ENCODE peak calls at places on chromosomes 3 and 15, in nine cellular contexts. One of them, this sample, is unnamed.

GRCh38 chr3:16898595-16899395 is 14.0 kb downstream of the PLCL2 start:
- DNase-seq in MV-4-11: no peak
- DNase-seq in RCC 7860: no peak
- DNase-seq in GM06990: no peak
- DNase-seq in putamen: no peak
- DNase-seq in germinal center: no peak
- DNase-seq in lower leg skin: no peak
- DNase-seq in NCI-H1092 treated with DMSO at 0.1 percent for 48 hours: no peak
- DNase-seq in GM12891: no peak
- DNase-seq in this sample: no peak

GRCh38 chr3:163382183-163382582 is 1696.1 kb downstream of the SI start:
- DNase-seq in MV-4-11: no peak
- DNase-seq in RCC 7860: no peak
- DNase-seq in GM06990: no peak
- DNase-seq in putamen: no peak
- DNase-seq in germinal center: no peak
- DNase-seq in lower leg skin: no peak
- DNase-seq in NCI-H1092 treated with DMSO at 0.1 percent for 48 hours: no peak
- DNase-seq in GM12891: no peak
- DNase-seq in this sample: no peak

GRCh38 chr3:139935866-139936817 is 1.2 kb downstream of the CLSTN2 start:
- DNase-seq in MV-4-11: no peak
- DNase-seq in RCC 7860: no peak
- DNase-seq in GM06990: peak; percentile 3
- DNase-seq in putamen: no peak
- DNase-seq in germinal center: no peak
- DNase-seq in lower leg skin: no peak
- DNase-seq in NCI-H1092 treated with DMSO at 0.1 percent for 48 hours: peak; percentile 38
- DNase-seq in GM12891: peak; percentile 21
- DNase-seq in this sample: no peak

GRCh38 chr3:151276038-151277027 is 2.0 kb downstream of the P2RY14 start:
- DNase-seq in MV-4-11: no peak
- DNase-seq in RCC 7860: no peak
- DNase-seq in GM06990: no peak
- DNase-seq in putamen: no peak
- DNase-seq in germinal center: peak; percentile 13
- DNase-seq in lower leg skin: no peak
- DNase-seq in NCI-H1092 treated with DMSO at 0.1 percent for 48 hours: peak; percentile 10
- DNase-seq in GM12891: no peak
- DNase-seq in this sample: no peak

GRCh38 chr3:180295811-180296210 is 259.1 kb upstream of the PEX5L start:
- DNase-seq in MV-4-11: no peak
- DNase-seq in RCC 7860: no peak
- DNase-seq in GM06990: no peak
- DNase-seq in putamen: no peak
- DNase-seq in germinal center: no peak
- DNase-seq in lower leg skin: no peak
- DNase-seq in NCI-H1092 treated with DMSO at 0.1 percent for 48 hours: no peak
- DNase-seq in GM12891: no peak
- DNase-seq in this sample: no peak

GRCh38 chr3:97510795-97511194 is 253.8 kb upstream of the ARL6 start:
- DNase-seq in MV-4-11: no peak
- DNase-seq in RCC 7860: no peak
- DNase-seq in GM06990: no peak
- DNase-seq in putamen: no peak
- DNase-seq in germinal center: no peak
- DNase-seq in lower leg skin: no peak
- DNase-seq in NCI-H1092 treated with DMSO at 0.1 percent for 48 hours: no peak
- DNase-seq in GM12891: no peak
- DNase-seq in this sample: no peak

GRCh38 chr3:79517766-79518413 is 249.9 kb downstream of the ROBO1 start:
- DNase-seq in MV-4-11: no peak
- DNase-seq in RCC 7860: peak; percentile 7
- DNase-seq in GM06990: no peak
- DNase-seq in putamen: peak; percentile 7
- DNase-seq in germinal center: no peak
- DNase-seq in lower leg skin: no peak
- DNase-seq in NCI-H1092 treated with DMSO at 0.1 percent for 48 hours: peak; percentile 18
- DNase-seq in GM12891: no peak
- DNase-seq in this sample: peak; percentile 59

GRCh38 chr15:98526094-98526493 is 122.2 kb upstream of the IGF1R start:
- DNase-seq in MV-4-11: no peak
- DNase-seq in RCC 7860: no peak
- DNase-seq in GM06990: no peak
- DNase-seq in putamen: no peak
- DNase-seq in germinal center: no peak
- DNase-seq in lower leg skin: no peak
- DNase-seq in NCI-H1092 treated with DMSO at 0.1 percent for 48 hours: no peak
- DNase-seq in GM12891: no peak
- DNase-seq in this sample: no peak

GRCh38 chr3:67044955-67045354 is 46.8 kb downstream of the KBTBD8 start:
- DNase-seq in MV-4-11: no peak
- DNase-seq in RCC 7860: no peak
- DNase-seq in GM06990: no peak
- DNase-seq in putamen: no peak
- DNase-seq in germinal center: no peak
- DNase-seq in lower leg skin: no peak
- DNase-seq in NCI-H1092 treated with DMSO at 0.1 percent for 48 hours: no peak
- DNase-seq in GM12891: no peak
- DNase-seq in this sample: no peak

GRCh38 chr3:61343543-61343942 is 92.3 kb upstream of the FHIT start:
- DNase-seq in MV-4-11: peak; percentile 16
- DNase-seq in RCC 7860: no peak
- DNase-seq in GM06990: no peak
- DNase-seq in putamen: no peak
- DNase-seq in germinal center: no peak
- DNase-seq in lower leg skin: no peak
- DNase-seq in NCI-H1092 treated with DMSO at 0.1 percent for 48 hours: no peak
- DNase-seq in GM12891: no peak
- DNase-seq in this sample: no peak

GRCh38 chr15:32641517-32642059 is at the start of gene SCG5:
- DNase-seq in MV-4-11: no peak
- DNase-seq in RCC 7860: no peak
- DNase-seq in GM06990: no peak
- DNase-seq in putamen: peak; percentile 76
- DNase-seq in germinal center: no peak
- DNase-seq in lower leg skin: no peak
- DNase-seq in NCI-H1092 treated with DMSO at 0.1 percent for 48 hours: peak; percentile 93
- DNase-seq in GM12891: no peak
- DNase-seq in this sample: peak; percentile 73

GRCh38 chr15:99438691-99439523 is 126.9 kb upstream of the MEF2A start:
- DNase-seq in MV-4-11: no peak
- DNase-seq in RCC 7860: no peak
- DNase-seq in GM06990: no peak
- DNase-seq in putamen: no peak
- DNase-seq in germinal center: no peak
- DNase-seq in lower leg skin: peak; percentile 12
- DNase-seq in NCI-H1092 treated with DMSO at 0.1 percent for 48 hours: no peak
- DNase-seq in GM12891: no peak
- DNase-seq in this sample: no peak

GRCh38 chr3:177836671-177837070 is 639.4 kb upstream of the TBL1XR1 start:
- DNase-seq in MV-4-11: peak; percentile 90
- DNase-seq in RCC 7860: no peak
- DNase-seq in GM06990: no peak
- DNase-seq in putamen: no peak
- DNase-seq in germinal center: no peak
- DNase-seq in lower leg skin: no peak
- DNase-seq in NCI-H1092 treated with DMSO at 0.1 percent for 48 hours: no peak
- DNase-seq in GM12891: no peak
- DNase-seq in this sample: no peak

GRCh38 chr3:128597900-128598299 is 52.7 kb downstream of the RPN1 start:
- DNase-seq in MV-4-11: no peak
- DNase-seq in RCC 7860: no peak
- DNase-seq in GM06990: no peak
- DNase-seq in putamen: no peak
- DNase-seq in germinal center: no peak
- DNase-seq in lower leg skin: no peak
- DNase-seq in NCI-H1092 treated with DMSO at 0.1 percent for 48 hours: no peak
- DNase-seq in GM12891: no peak
- DNase-seq in this sample: no peak

GRCh38 chr15:79743032-79743431 is 153.8 kb downstream of the MTHFS start:
- DNase-seq in MV-4-11: no peak
- DNase-seq in RCC 7860: no peak
- DNase-seq in GM06990: no peak
- DNase-seq in putamen: no peak
- DNase-seq in germinal center: no peak
- DNase-seq in lower leg skin: no peak
- DNase-seq in NCI-H1092 treated with DMSO at 0.1 percent for 48 hours: no peak
- DNase-seq in GM12891: no peak
- DNase-seq in this sample: no peak

GRCh38 chr3:185696039-185696438 is 109.9 kb downstream of the SENP2 start:
- DNase-seq in MV-4-11: no peak
- DNase-seq in RCC 7860: no peak
- DNase-seq in GM06990: no peak
- DNase-seq in putamen: no peak
- DNase-seq in germinal center: no peak
- DNase-seq in lower leg skin: no peak
- DNase-seq in NCI-H1092 treated with DMSO at 0.1 percent for 48 hours: no peak
- DNase-seq in GM12891: no peak
- DNase-seq in this sample: no peak

GRCh38 chr15:75666823-75667501 is 19.2 kb downstream of the SNX33 start:
- DNase-seq in MV-4-11: peak; percentile 52
- DNase-seq in RCC 7860: peak; percentile 98
- DNase-seq in GM06990: no peak
- DNase-seq in putamen: no peak
- DNase-seq in germinal center: no peak
- DNase-seq in lower leg skin: peak; percentile 89
- DNase-seq in NCI-H1092 treated with DMSO at 0.1 percent for 48 hours: no peak
- DNase-seq in GM12891: no peak
- DNase-seq in this sample: no peak

GRCh38 chr15:68821898-68822380 is 1.2 kb upstream of the ANP32A start:
- DNase-seq in MV-4-11: peak; percentile 81
- DNase-seq in RCC 7860: no peak
- DNase-seq in GM06990: no peak
- DNase-seq in putamen: no peak
- DNase-seq in germinal center: no peak
- DNase-seq in lower leg skin: no peak
- DNase-seq in NCI-H1092 treated with DMSO at 0.1 percent for 48 hours: no peak
- DNase-seq in GM12891: no peak
- DNase-seq in this sample: no peak

GRCh38 chr3:78606756-78607155 is 1161.0 kb downstream of the ROBO1 start:
- DNase-seq in MV-4-11: no peak
- DNase-seq in RCC 7860: no peak
- DNase-seq in GM06990: no peak
- DNase-seq in putamen: no peak
- DNase-seq in germinal center: no peak
- DNase-seq in lower leg skin: no peak
- DNase-seq in NCI-H1092 treated with DMSO at 0.1 percent for 48 hours: no peak
- DNase-seq in GM12891: no peak
- DNase-seq in this sample: no peak

GRCh38 chr3:153443961-153444360 is 281.9 kb downstream of the RAP2B start:
- DNase-seq in MV-4-11: peak; percentile 27
- DNase-seq in RCC 7860: no peak
- DNase-seq in GM06990: no peak
- DNase-seq in putamen: no peak
- DNase-seq in germinal center: no peak
- DNase-seq in lower leg skin: no peak
- DNase-seq in NCI-H1092 treated with DMSO at 0.1 percent for 48 hours: peak; percentile 9
- DNase-seq in GM12891: no peak
- DNase-seq in this sample: no peak

GRCh38 chr15:32802296-32802936 is 84.6 kb downstream of the GREM1 start:
- DNase-seq in MV-4-11: peak; percentile 89
- DNase-seq in RCC 7860: peak; percentile 77
- DNase-seq in GM06990: no peak
- DNase-seq in putamen: no peak
- DNase-seq in germinal center: no peak
- DNase-seq in lower leg skin: no peak
- DNase-seq in NCI-H1092 treated with DMSO at 0.1 percent for 48 hours: no peak
- DNase-seq in GM12891: no peak
- DNase-seq in this sample: no peak

This sample was measured in head of caudate nucleus.